ENCODE peak calls at places on chromosomes 16 and 17, in five cellular contexts. Y is A549, E is GM12878, K is SK-N-SH, L is HCT116. X is an unnamed sample.

GRCh38 chr17:78390241-78391050 is 12.0 kb downstream of the PGS1 start:
- DNase-seq in E (no peak), Y (peak), L (no peak), K (peak), X (no peak)

GRCh38 chr17:50539762-50540440 is 7.1 kb upstream of the SPATA20 start:
- DNase-seq in L (no peak), Y (peak), E (no peak), K (no peak), X (no peak)

GRCh38 chr17:78180508-78180907 is 6.3 kb downstream of the TK1 start:
- DNase-seq in K (no peak), E (no peak), Y (no peak), L (no peak), X (no peak)

GRCh38 chr17:74960739-74961342 is 11.7 kb downstream of the HID1 start:
- DNase-seq in K (no peak), L (peak), E (no peak), Y (peak), X (peak)

GRCh38 chr16:67279296-67280089 is at the start of gene PLEKHG4:
- DNase-seq in E (peak), Y (peak), L (peak), K (peak), X (peak)

GRCh38 chr17:81097134-81097942 is 62.4 kb downstream of the BAIAP2 start:
- DNase-seq in L (peak), E (no peak), Y (peak), K (peak), X (no peak)

GRCh38 chr17:80780381-80781187 is 211.1 kb upstream of the CHMP6 start:
- DNase-seq in E (peak), K (no peak), Y (no peak), L (no peak), X (peak)

GRCh38 chr16:69093974-69094373 is 11.5 kb upstream of the HAS3 start:
- DNase-seq in K (no peak), L (no peak), Y (no peak), E (no peak), X (no peak)

GRCh38 chr16:67430504-67431076 is 331 bp upstream of the HSD11B2 start:
- DNase-seq in E (no peak), L (no peak), K (peak), Y (no peak), X (no peak)

GRCh38 chr16:856101-856500 is 55.6 kb upstream of the GNG13 start:
- DNase-seq in L (no peak), E (no peak), Y (no peak), K (no peak), X (no peak)
- TF ChIP-seq REST in L (no peak), E (no peak), Y (no peak), K (no peak), X (no peak)

GRCh38 chr17:72360386-72360940 is 239.6 kb downstream of the SOX9 start:
- DNase-seq in L (no peak), Y (no peak), K (no peak), E (no peak), X (no peak)
- TF ChIP-seq REST in L (no peak), Y (no peak), K (no peak), E (no peak), X (no peak)

DNA sequence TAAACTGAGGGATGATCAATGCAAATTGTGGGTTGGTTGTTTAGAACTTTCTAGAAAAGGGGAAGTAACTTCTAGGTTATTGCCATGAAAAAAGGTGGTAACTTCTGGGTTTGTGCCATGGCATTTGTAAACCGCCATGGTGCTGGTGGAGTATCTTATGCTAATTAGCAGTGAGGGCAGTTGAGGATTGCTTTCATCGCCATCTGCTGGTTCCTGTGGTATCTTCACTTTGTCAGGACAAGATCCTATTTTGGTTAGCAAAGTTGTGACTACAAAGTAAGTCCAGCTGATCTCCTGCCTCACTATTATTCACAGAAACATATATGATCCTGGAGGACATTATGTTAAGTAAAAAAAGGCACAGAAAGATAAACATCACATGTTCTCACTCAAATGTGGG is 1332.3 kb downstream of the CDH11 start:
- DNase-seq in Y (peak), K (no peak), L (no peak), E (no peak), X (no peak)
- TF ChIP-seq REST in Y (no peak), K (no peak), L (no peak), E (no peak), X (no peak)

GRCh38 chr16:19436540-19436939 is 18.9 kb downstream of the TMC5 start:
- DNase-seq in Y (no peak), E (no peak), K (no peak), L (no peak), X (no peak)

GRCh38 chr16:19434584-19434983 is 16.9 kb downstream of the TMC5 start:
- DNase-seq in K (no peak), E (no peak), L (no peak), Y (no peak), X (no peak)

GRCh38 chr16:19438739-19439138 is 21.1 kb downstream of the TMC5 start:
- DNase-seq in K (no peak), Y (no peak), L (no peak), E (no peak), X (no peak)

GRCh38 chr16:19439483-19439882 is 21.8 kb downstream of the TMC5 start:
- DNase-seq in K (no peak), Y (no peak), L (no peak), E (no peak), X (no peak)

DNA sequence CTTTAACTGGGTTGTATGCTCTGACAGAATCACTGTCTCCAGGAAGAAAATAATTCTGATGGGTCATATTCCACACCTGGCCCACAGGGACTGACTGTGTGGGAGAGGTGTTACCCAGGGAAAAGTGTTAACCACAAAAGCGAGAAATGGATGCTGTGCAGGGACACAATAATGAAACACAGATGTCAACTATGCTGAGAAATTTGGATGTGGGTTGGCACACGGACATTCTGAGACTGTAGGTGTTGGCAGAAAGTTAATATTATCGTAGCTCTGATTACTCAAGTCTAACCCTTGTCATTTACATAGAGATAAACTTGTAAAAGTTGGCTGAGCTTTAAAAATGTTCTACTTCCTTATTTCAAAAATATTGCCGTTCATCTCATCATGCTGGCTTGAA is 19.6 kb downstream of the TMC5 start:
- DNase-seq in Y (no peak), K (no peak), L (no peak), E (no peak), X (no peak)
- TF ChIP-seq REST in Y (no peak), K (no peak), L (no peak), E (no peak), X (no peak)

GRCh38 chr16:11182381-11182780 is 73.6 kb downstream of the SOCS1 start:
- DNase-seq in L (no peak), Y (no peak), K (no peak), E (no peak), X (no peak)
- TF ChIP-seq REST in L (no peak), Y (no peak), K (no peak), E (no peak), X (no peak)

GRCh38 chr17:14947671-14948070 is 317.5 kb downstream of the PMP22 start:
- DNase-seq in Y (no peak), E (no peak), K (no peak), L (no peak), X (no peak)

GRCh38 chr17:14953405-14953804 is 311.7 kb downstream of the PMP22 start:
- DNase-seq in L (no peak), E (no peak), K (no peak), Y (no peak), X (no peak)

DNA sequence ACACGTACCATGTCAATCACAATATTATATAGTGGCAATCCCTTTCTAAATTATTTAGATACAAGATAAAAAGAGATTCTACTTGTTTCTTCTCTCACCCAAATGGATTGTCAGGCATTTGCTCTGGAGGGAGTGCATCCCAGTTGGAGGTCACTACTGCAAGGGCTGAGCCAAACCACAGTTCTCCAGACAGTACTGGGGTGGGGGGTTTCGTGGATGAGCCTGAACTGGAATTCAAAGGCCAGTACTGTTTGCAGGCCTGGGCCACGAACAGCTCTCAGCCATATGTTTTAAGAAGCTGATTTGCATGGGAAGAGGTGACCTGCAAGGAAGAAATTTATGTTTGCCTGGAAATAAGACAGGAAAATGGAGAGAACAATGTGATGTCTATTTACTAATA is 314.9 kb downstream of the PMP22 start:
- DNase-seq in E (no peak), Y (no peak), K (no peak), L (no peak), X (no peak)
- TF ChIP-seq REST in E (no peak), Y (no peak), K (no peak), L (no peak), X (no peak)

GRCh38 chr16:88283596-88283995 is 99.2 kb upstream of the ZNF469 start:
- DNase-seq in E (no peak), L (no peak), Y (no peak), K (no peak), X (no peak)

GRCh38 chr16:88286301-88286923 is 96.3 kb upstream of the ZNF469 start:
- DNase-seq in L (no peak), E (no peak), K (no peak), Y (no peak), X (no peak)

GRCh38 chr16:88285514-88285822 is 97.3 kb upstream of the ZNF469 start:
- DNase-seq in K (no peak), L (no peak), Y (no peak), E (no peak), X (no peak)

GRCh38 chr16:88284101-88284500 is 98.7 kb upstream of the ZNF469 start:
- DNase-seq in E (no peak), K (no peak), L (no peak), Y (no peak), X (no peak)

DNA sequence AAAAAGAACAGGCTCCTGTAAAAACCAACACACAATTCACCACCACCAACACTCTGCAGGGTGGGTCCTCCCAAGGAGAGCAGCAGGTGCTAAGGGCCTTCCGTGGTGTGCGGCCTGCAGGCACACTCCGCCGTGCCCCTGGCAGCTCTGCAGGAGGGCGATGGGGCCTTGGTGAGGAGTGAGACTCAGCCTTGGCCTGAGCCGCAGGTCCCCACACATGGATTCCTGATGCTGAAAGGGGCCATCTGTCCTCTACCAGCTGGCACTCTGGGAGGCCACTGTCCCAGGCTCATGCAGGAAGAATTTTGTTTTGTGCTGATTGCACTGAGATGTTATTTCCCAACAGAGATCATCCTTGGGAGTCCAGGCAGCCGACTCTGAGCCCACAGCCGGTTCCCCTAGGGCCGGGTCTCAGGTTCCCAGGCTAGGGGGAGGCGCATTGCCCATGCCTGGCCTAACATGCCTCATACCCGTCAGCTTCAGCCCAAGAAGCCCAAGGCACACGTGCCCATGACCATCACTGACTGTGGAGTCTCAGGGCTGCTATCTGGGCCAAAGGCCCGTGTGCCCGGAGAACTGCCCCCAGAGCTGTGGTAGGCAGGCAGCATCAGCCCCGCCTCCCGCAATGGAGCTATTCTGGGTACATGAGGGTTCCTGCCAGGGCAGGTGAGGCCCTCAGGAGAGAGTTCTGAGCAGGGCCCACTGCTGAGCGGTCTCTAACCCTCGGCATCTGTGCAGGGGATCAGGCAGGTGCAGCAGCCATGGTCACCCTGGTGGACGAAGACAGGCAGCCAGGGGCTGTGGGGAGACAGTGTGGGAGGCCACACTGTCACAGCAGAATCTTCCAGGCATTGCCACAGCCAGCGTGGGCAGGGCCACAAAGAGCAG is 97.9 kb upstream of the ZNF469 start:
- DNase-seq in Y (no peak), E (no peak), L (no peak), K (no peak), X (no peak)
- TF ChIP-seq REST in Y (no peak), E (no peak), L (no peak), K (no peak), X (no peak)

X was measured in HL-60.